ENCODE peak calls at places on chromosomes 13 and 19, in four cellular contexts. One of them, this sample, is unnamed.

GRCh38 chr13:85597790-85598500 is 201.3 kb downstream of the SLITRK6 start:
- DNase-seq in GM10248: no peak
- DNase-seq in left ventricle myocardium inferior: no peak
- DNase-seq in cardiac fibroblast: no peak
- DNase-seq in this sample: no peak

GRCh38 chr19:47172666-47173455 is 42.2 kb downstream of the SAE1 start:
- DNase-seq in GM10248: no peak
- DNase-seq in left ventricle myocardium inferior: no peak
- DNase-seq in cardiac fibroblast: no peak
- DNase-seq in this sample: no peak

GRCh38 chr13:87147076-87147475 is 524.1 kb upstream of the SLITRK5 start:
- DNase-seq in GM10248: no peak
- DNase-seq in left ventricle myocardium inferior: no peak
- DNase-seq in cardiac fibroblast: no peak
- DNase-seq in this sample: no peak

GRCh38 chr13:37960427-37960826 is 90.9 kb upstream of the TRPC4 start:
- DNase-seq in GM10248: no peak
- DNase-seq in left ventricle myocardium inferior: no peak
- DNase-seq in cardiac fibroblast: peak
- DNase-seq in this sample: no peak

GRCh38 chr19:33098023-33098652 is 17.2 kb downstream of the GPATCH1 start:
- DNase-seq in GM10248: no peak
- DNase-seq in left ventricle myocardium inferior: no peak
- DNase-seq in cardiac fibroblast: no peak
- DNase-seq in this sample: no peak

GRCh38 chr13:111531505-111531904 is 211.1 kb downstream of the TEX29 start:
- DNase-seq in GM10248: no peak
- DNase-seq in left ventricle myocardium inferior: no peak
- DNase-seq in cardiac fibroblast: peak
- DNase-seq in this sample: no peak

GRCh38 chr19:17944301-17944700 is 11.5 kb downstream of the CCDC124 start:
- DNase-seq in GM10248: no peak
- DNase-seq in left ventricle myocardium inferior: no peak
- DNase-seq in cardiac fibroblast: peak
- DNase-seq in this sample: no peak

GRCh38 chr13:28564030-28564429 is 69.1 kb upstream of the FLT1 start:
- DNase-seq in GM10248: no peak
- DNase-seq in left ventricle myocardium inferior: no peak
- DNase-seq in cardiac fibroblast: no peak
- DNase-seq in this sample: no peak

GRCh38 chr19:35403116-35403760 is 32.4 kb downstream of the GPR42 start:
- DNase-seq in GM10248: no peak
- DNase-seq in left ventricle myocardium inferior: no peak
- DNase-seq in cardiac fibroblast: peak
- DNase-seq in this sample: no peak

GRCh38 chr19:50419022-50419579 is 363 bp downstream of the SPIB start:
- DNase-seq in GM10248: no peak
- DNase-seq in left ventricle myocardium inferior: no peak
- DNase-seq in cardiac fibroblast: no peak
- DNase-seq in this sample: no peak

GRCh38 chr19:7500811-7501450 is 12.1 kb upstream of the PEX11G start:
- DNase-seq in GM10248: peak
- DNase-seq in left ventricle myocardium inferior: no peak
- DNase-seq in cardiac fibroblast: peak
- DNase-seq in this sample: peak

GRCh38 chr19:10270180-10270615 is 722 bp upstream of the ICAM1 start:
- DNase-seq in GM10248: peak
- DNase-seq in left ventricle myocardium inferior: peak
- DNase-seq in cardiac fibroblast: no peak
- DNase-seq in this sample: peak

GRCh38 chr19:48812094-48812929 is 1.5 kb upstream of the BCAT2 start:
- DNase-seq in GM10248: peak
- DNase-seq in left ventricle myocardium inferior: peak
- DNase-seq in cardiac fibroblast: peak
- DNase-seq in this sample: peak

GRCh38 chr13:19861762-19862161 is 1.7 kb downstream of the ZMYM5 start:
- DNase-seq in GM10248: no peak
- DNase-seq in left ventricle myocardium inferior: no peak
- DNase-seq in cardiac fibroblast: no peak
- DNase-seq in this sample: no peak

GRCh38 chr13:51681037-51681678 is 96.9 kb downstream of the WDFY2 start:
- DNase-seq in GM10248: no peak
- DNase-seq in left ventricle myocardium inferior: no peak
- DNase-seq in cardiac fibroblast: peak
- DNase-seq in this sample: no peak

GRCh38 chr13:49459580-49459979 is 15.5 kb downstream of the SETDB2 start:
- DNase-seq in GM10248: no peak
- DNase-seq in left ventricle myocardium inferior: no peak
- DNase-seq in cardiac fibroblast: no peak
- DNase-seq in this sample: no peak

GRCh38 chr13:40706439-40706838 is 40.0 kb upstream of the FOXO1 start:
- DNase-seq in GM10248: no peak
- DNase-seq in left ventricle myocardium inferior: no peak
- DNase-seq in cardiac fibroblast: no peak
- DNase-seq in this sample: no peak

GRCh38 chr13:85412448-85412847 is 386.8 kb downstream of the SLITRK6 start:
- DNase-seq in GM10248: no peak
- DNase-seq in left ventricle myocardium inferior: no peak
- DNase-seq in cardiac fibroblast: no peak
- DNase-seq in this sample: no peak

GRCh38 chr19:57668635-57669034 is at the start of gene ZSCAN4:
- DNase-seq in GM10248: no peak
- DNase-seq in left ventricle myocardium inferior: no peak
- DNase-seq in cardiac fibroblast: no peak
- DNase-seq in this sample: no peak

GRCh38 chr13:114067381-114067885 is 65.0 kb downstream of the RASA3 start:
- DNase-seq in GM10248: peak
- DNase-seq in left ventricle myocardium inferior: no peak
- DNase-seq in cardiac fibroblast: peak
- DNase-seq in this sample: peak

GRCh38 chr19:10289167-10289835 is 451 bp upstream of the ICAM5 start:
- DNase-seq in GM10248: peak
- DNase-seq in left ventricle myocardium inferior: no peak
- DNase-seq in cardiac fibroblast: no peak
- DNase-seq in this sample: peak

GRCh38 chr19:47755065-47755761 is 9.9 kb downstream of the NOP53 start:
- DNase-seq in GM10248: no peak
- DNase-seq in left ventricle myocardium inferior: no peak
- DNase-seq in cardiac fibroblast: no peak
- DNase-seq in this sample: no peak

GRCh38 chr19:51421229-51422052 is 4.0 kb upstream of the SIGLEC10 start:
- DNase-seq in GM10248: no peak
- DNase-seq in left ventricle myocardium inferior: no peak
- DNase-seq in cardiac fibroblast: no peak
- DNase-seq in this sample: no peak

GRCh38 chr13:112943309-112944125 is 25.5 kb upstream of the MCF2L start:
- DNase-seq in GM10248: peak
- DNase-seq in left ventricle myocardium inferior: peak
- DNase-seq in cardiac fibroblast: peak
- DNase-seq in this sample: peak

GRCh38 chr19:53892301-53892980 is 10.4 kb downstream of the PRKCG start:
- DNase-seq in GM10248: no peak
- DNase-seq in left ventricle myocardium inferior: no peak
- DNase-seq in cardiac fibroblast: no peak
- DNase-seq in this sample: no peak

DNA sequence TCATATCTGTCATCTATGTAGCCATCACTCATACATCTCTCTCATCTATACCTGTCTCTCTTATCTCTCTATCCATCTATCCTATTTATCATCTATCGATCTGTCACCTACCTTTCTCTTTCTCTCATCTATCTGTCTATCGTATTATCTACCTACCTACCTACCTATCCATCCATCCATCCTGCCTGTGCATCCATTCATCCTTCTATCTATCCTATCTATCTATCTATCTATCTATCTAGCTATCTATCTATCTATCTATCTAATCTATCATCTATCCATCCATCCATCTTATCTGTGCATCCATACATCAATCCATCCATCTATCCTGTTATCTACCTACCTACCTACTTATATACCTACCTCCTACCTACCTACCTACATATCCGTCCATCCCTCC is 44.6 kb upstream of the CYP4F8 start:
- DNase-seq in GM10248: no peak
- DNase-seq in left ventricle myocardium inferior: no peak
- DNase-seq in cardiac fibroblast: no peak
- DNase-seq in this sample: no peak
- TF ChIP-seq CTCF in GM10248: no peak
- TF ChIP-seq CTCF in left ventricle myocardium inferior: no peak
- TF ChIP-seq CTCF in cardiac fibroblast: no peak
- TF ChIP-seq CTCF in this sample: no peak

GRCh38 chr19:482186-483041 is 13.9 kb upstream of the MADCAM1 start:
- DNase-seq in GM10248: no peak
- DNase-seq in left ventricle myocardium inferior: no peak
- DNase-seq in cardiac fibroblast: no peak
- DNase-seq in this sample: no peak
- TF ChIP-seq CTCF in GM10248: no peak
- TF ChIP-seq CTCF in left ventricle myocardium inferior: no peak
- TF ChIP-seq CTCF in cardiac fibroblast: peak
- TF ChIP-seq CTCF in this sample: no peak

GRCh38 chr13:35479691-35480090 is 3.2 kb upstream of the MAB21L1 start:
- DNase-seq in GM10248: no peak
- DNase-seq in left ventricle myocardium inferior: no peak
- DNase-seq in cardiac fibroblast: no peak
- DNase-seq in this sample: no peak

GRCh38 chr13:35479223-35479536 is 2.7 kb upstream of the MAB21L1 start:
- DNase-seq in GM10248: no peak
- DNase-seq in left ventricle myocardium inferior: no peak
- DNase-seq in cardiac fibroblast: no peak
- DNase-seq in this sample: no peak

GRCh38 chr13:35481777-35482176 is 5.3 kb upstream of the MAB21L1 start:
- DNase-seq in GM10248: no peak
- DNase-seq in left ventricle myocardium inferior: no peak
- DNase-seq in cardiac fibroblast: no peak
- DNase-seq in this sample: no peak

GRCh38 chr13:35475960-35476943 is at the start of gene MAB21L1:
- DNase-seq in GM10248: no peak
- DNase-seq in left ventricle myocardium inferior: no peak
- DNase-seq in cardiac fibroblast: peak
- DNase-seq in this sample: peak

GRCh38 chr13:35478384-35479222 is 2.1 kb upstream of the MAB21L1 start:
- DNase-seq in GM10248: no peak
- DNase-seq in left ventricle myocardium inferior: no peak
- DNase-seq in cardiac fibroblast: no peak
- DNase-seq in this sample: no peak
- TF ChIP-seq CTCF in GM10248: no peak
- TF ChIP-seq CTCF in left ventricle myocardium inferior: no peak
- TF ChIP-seq CTCF in cardiac fibroblast: no peak
- TF ChIP-seq CTCF in this sample: no peak

GRCh38 chr13:70795484-70795883 is 687.2 kb upstream of the KLHL1 start:
- DNase-seq in GM10248: no peak
- DNase-seq in left ventricle myocardium inferior: no peak
- DNase-seq in cardiac fibroblast: no peak
- DNase-seq in this sample: no peak
- TF ChIP-seq CTCF in GM10248: no peak
- TF ChIP-seq CTCF in left ventricle myocardium inferior: no peak
- TF ChIP-seq CTCF in cardiac fibroblast: no peak
- TF ChIP-seq CTCF in this sample: no peak

DNA sequence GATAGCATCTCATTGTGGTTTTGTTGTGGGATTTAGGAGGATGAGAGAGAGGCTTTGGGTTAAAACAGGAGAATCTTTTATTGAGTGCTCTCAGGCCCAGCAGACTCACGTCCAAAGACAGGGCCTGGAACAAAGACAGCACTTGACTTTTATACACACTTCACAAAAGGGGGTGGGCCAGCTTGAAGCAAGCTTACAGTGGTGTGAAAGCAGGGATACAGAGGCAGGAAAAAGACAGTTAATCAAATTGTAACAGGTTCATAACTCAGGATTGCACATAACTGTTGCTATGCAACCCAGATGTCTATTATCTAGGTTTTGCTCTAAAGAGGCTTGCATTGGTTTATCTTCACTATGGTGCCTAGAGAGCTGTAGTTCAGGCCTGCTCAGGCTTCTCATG is 42.3 kb upstream of the CEACAM21 start:
- DNase-seq in GM10248: no peak
- DNase-seq in left ventricle myocardium inferior: no peak
- DNase-seq in cardiac fibroblast: no peak
- DNase-seq in this sample: no peak
- TF ChIP-seq CTCF in GM10248: no peak
- TF ChIP-seq CTCF in left ventricle myocardium inferior: no peak
- TF ChIP-seq CTCF in cardiac fibroblast: no peak
- TF ChIP-seq CTCF in this sample: no peak

GRCh38 chr13:109973279-109973678 is 186.9 kb upstream of the IRS2 start:
- DNase-seq in GM10248: no peak
- DNase-seq in left ventricle myocardium inferior: no peak
- DNase-seq in cardiac fibroblast: no peak
- DNase-seq in this sample: no peak

GRCh38 chr13:109971006-109971744 is 184.8 kb upstream of the IRS2 start:
- DNase-seq in GM10248: no peak
- DNase-seq in left ventricle myocardium inferior: peak
- DNase-seq in cardiac fibroblast: no peak
- DNase-seq in this sample: no peak

GRCh38 chr13:109968876-109969577 is 182.6 kb upstream of the IRS2 start:
- DNase-seq in GM10248: no peak
- DNase-seq in left ventricle myocardium inferior: peak
- DNase-seq in cardiac fibroblast: peak
- DNase-seq in this sample: no peak

GRCh38 chr13:109974354-109974753 is 188.0 kb upstream of the IRS2 start:
- DNase-seq in GM10248: no peak
- DNase-seq in left ventricle myocardium inferior: no peak
- DNase-seq in cardiac fibroblast: peak
- DNase-seq in this sample: no peak

DNA sequence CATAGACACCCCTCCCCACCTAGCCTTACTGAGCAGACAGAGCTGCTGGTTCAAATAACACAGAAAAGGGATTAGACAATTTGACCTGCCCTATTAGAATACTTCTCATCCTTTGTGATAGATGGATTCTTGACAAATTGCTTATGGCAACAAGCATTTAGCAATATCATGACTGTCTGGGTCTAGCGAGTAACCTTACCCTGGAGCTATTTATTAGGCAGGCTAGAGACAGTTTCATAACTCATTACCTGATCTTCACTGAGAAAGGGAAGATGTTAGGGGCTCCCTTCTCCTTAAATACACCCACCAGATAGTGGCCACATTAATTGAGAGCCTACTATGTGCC is 185.3 kb upstream of the IRS2 start:
- DNase-seq in GM10248: no peak
- DNase-seq in left ventricle myocardium inferior: no peak
- DNase-seq in cardiac fibroblast: no peak
- DNase-seq in this sample: no peak
- TF ChIP-seq CTCF in GM10248: no peak
- TF ChIP-seq CTCF in left ventricle myocardium inferior: no peak
- TF ChIP-seq CTCF in cardiac fibroblast: no peak
- TF ChIP-seq CTCF in this sample: no peak

This sample was measured in GM20000.